ENCODE peak calls at places on chromosomes 1 and 21, in five cellular contexts. S, W, P, Y and F are unnamed samples.

GRCh38 chr1:105874621-105875020 is 1181.9 kb upstream of the PRMT6 start:
- DNase-seq in S (peak; percentile 2), W (no peak), P (no peak), Y (no peak), F (no peak)

GRCh38 chr1:53728702-53729535 is 10.0 kb downstream of the GLIS1 start:
- DNase-seq in S (no peak), W (no peak), P (no peak), Y (no peak), F (no peak)

GRCh38 chr21:39057121-39057520 is 126.1 kb downstream of the PSMG1 start:
- DNase-seq in S (no peak), W (no peak), P (no peak), Y (no peak), F (no peak)

GRCh38 chr1:25473653-25474225 is 43.0 kb downstream of the MACO1 start:
- DNase-seq in S (no peak), W (no peak), P (no peak), Y (no peak), F (no peak)

GRCh38 chr1:110513511-110513910 is 5.5 kb downstream of the KCNA10 start:
- DNase-seq in S (no peak), W (no peak), P (no peak), Y (no peak), F (no peak)

GRCh38 chr1:110221119-110221518 is 11.0 kb downstream of the KCNC4 start:
- DNase-seq in S (no peak), W (no peak), P (no peak), Y (no peak), F (no peak)

GRCh38 chr1:166169182-166169581 is 2.4 kb upstream of the FAM78B start:
- DNase-seq in S (peak; percentile 43), W (no peak), P (no peak), Y (no peak), F (no peak)

GRCh38 chr1:164735315-164736052 is 176.5 kb downstream of the PBX1 start:
- DNase-seq in S (no peak), W (no peak), P (no peak), Y (no peak), F (no peak)

GRCh38 chr1:29774355-29774754 is 538.0 kb downstream of the PTPRU start:
- DNase-seq in S (no peak), W (no peak), P (no peak), Y (no peak), F (no peak)

GRCh38 chr1:218361298-218362065 is 16.3 kb downstream of the TGFB2 start:
- DNase-seq in S (no peak), W (no peak), P (no peak), Y (no peak), F (no peak)

GRCh38 chr1:162838863-162839262 is 22.1 kb downstream of the CCDC190 start:
- DNase-seq in S (no peak), W (no peak), P (no peak), Y (no peak), F (no peak)

GRCh38 chr1:38047603-38048146 is 1.1 kb upstream of the POU3F1 start:
- DNase-seq in S (no peak), W (no peak), P (no peak), Y (no peak), F (no peak)

GRCh38 chr1:246491551-246492053 is 15.5 kb downstream of the SMYD3 start:
- DNase-seq in S (no peak), W (no peak), P (no peak), Y (no peak), F (no peak)

GRCh38 chr21:35475006-35475405 is 425.9 kb upstream of the RUNX1 start:
- DNase-seq in S (no peak), W (no peak), P (no peak), Y (no peak), F (no peak)

GRCh38 chr1:41811978-41812852 is 106.5 kb downstream of the HIVEP3 start:
- DNase-seq in S (peak; percentile 58), W (peak; percentile 44), P (peak; percentile 70), Y (peak; percentile 54), F (no peak)

GRCh38 chr1:236311040-236311439 is 29.3 kb upstream of the ERO1B start:
- DNase-seq in S (no peak), W (no peak), P (no peak), Y (no peak), F (no peak)

GRCh38 chr1:150386546-150387080 is 22.7 kb downstream of the RPRD2 start:
- DNase-seq in S (no peak), W (no peak), P (no peak), Y (no peak), F (no peak)

GRCh38 chr1:24901791-24902470 is 28.1 kb downstream of the RUNX3 start:
- DNase-seq in S (no peak), W (peak; percentile 5), P (peak; percentile 23), Y (no peak), F (no peak)

GRCh38 chr1:6870571-6870970 is 85.3 kb downstream of the CAMTA1 start:
- DNase-seq in S (no peak), W (no peak), P (no peak), Y (no peak), F (no peak)

GRCh38 chr1:54819195-54819536 is 18.0 kb upstream of the TTC22 start:
- DNase-seq in S (no peak), W (no peak), P (no peak), Y (no peak), F (no peak)

GRCh38 chr1:66528580-66528979 is 5.4 kb upstream of the SGIP1 start:
- DNase-seq in S (no peak), W (no peak), P (no peak), Y (no peak), F (no peak)

GRCh38 chr1:62306065-62306464 is 13.2 kb downstream of the KANK4 start:
- DNase-seq in S (no peak), W (no peak), P (no peak), Y (no peak), F (no peak)

GRCh38 chr1:23242414-23242813 is 25.1 kb upstream of the HTR1D start:
- DNase-seq in S (no peak), W (no peak), P (no peak), Y (no peak), F (no peak)

GRCh38 chr21:44686843-44687561 is 5.0 kb upstream of the KRTAP12-1 start:
- DNase-seq in S (no peak), W (no peak), P (no peak), Y (no peak), F (no peak)

GRCh38 chr1:224114787-224115175 is 870 bp downstream of the FBXO28 start:
- DNase-seq in S (no peak), W (no peak), P (no peak), Y (no peak), F (no peak)

DNA sequence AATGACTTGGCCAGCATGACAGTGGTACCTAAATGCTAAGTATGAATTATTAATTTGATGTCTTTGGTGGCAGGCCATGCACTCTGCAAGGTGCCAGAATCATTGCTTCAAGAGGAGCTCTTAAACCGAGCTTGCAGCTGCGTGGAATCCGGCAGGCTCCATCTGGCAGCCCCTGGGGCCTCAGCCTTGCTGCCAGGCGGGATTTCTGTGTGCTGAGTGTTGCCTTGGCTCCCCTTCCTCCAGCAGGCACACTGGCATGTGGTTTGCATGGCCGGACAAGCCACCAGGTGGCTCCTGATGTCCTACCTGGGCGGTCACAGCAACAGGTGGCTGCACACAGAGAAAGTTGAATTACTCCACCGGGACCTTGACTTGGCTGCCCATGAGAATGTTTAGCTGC is 155.4 kb downstream of the URB2 start:
- DNase-seq in S (no peak), W (no peak), P (peak; percentile 71), Y (peak; percentile 10), F (no peak)
- TF ChIP-seq CTCF in S (no peak), W (no peak), P (peak; percentile 52), Y (no peak), F (no peak)

GRCh38 chr1:160834945-160835565 is 27.6 kb downstream of the CD244 start:
- DNase-seq in S (peak; percentile 36), W (peak; percentile 72), P (no peak), Y (no peak), F (no peak)
- TF ChIP-seq CTCF in S (peak; percentile 52), W (peak; percentile 76), P (peak; percentile 82), Y (peak; percentile 75), F (peak; percentile 74)

GRCh38 chr1:197519741-197520334 is 251.8 kb downstream of the CRB1 start:
- DNase-seq in S (peak; percentile 4), W (no peak), P (no peak), Y (no peak), F (no peak)
- TF ChIP-seq CTCF in S (no peak), W (peak; percentile 45), P (peak; percentile 14), Y (peak; percentile 42), F (peak; percentile 80)

GRCh38 chr21:25036775-25037174 is 570.5 kb downstream of the MRPL39 start:
- DNase-seq in S (no peak), W (no peak), P (no peak), Y (no peak), F (no peak)

GRCh38 chr21:25039461-25040380 is 567.6 kb downstream of the MRPL39 start:
- DNase-seq in S (peak; percentile 40), W (no peak), P (no peak), Y (no peak), F (no peak)
- TF ChIP-seq CTCF in S (no peak), W (no peak), P (peak; percentile 41), Y (peak; percentile 36), F (no peak)

GRCh38 chr1:88740784-88741183 is 56.7 kb downstream of the PKN2 start:
- DNase-seq in S (no peak), W (no peak), P (no peak), Y (no peak), F (no peak)

GRCh38 chr1:88741413-88741812 is 57.3 kb downstream of the PKN2 start:
- DNase-seq in S (no peak), W (no peak), P (no peak), Y (no peak), F (no peak)

GRCh38 chr1:88735909-88736308 is 51.8 kb downstream of the PKN2 start:
- DNase-seq in S (no peak), W (no peak), P (no peak), Y (no peak), F (no peak)

GRCh38 chr1:88737338-88737927 is 53.4 kb downstream of the PKN2 start:
- DNase-seq in S (no peak), W (no peak), P (no peak), Y (no peak), F (no peak)

DNA sequence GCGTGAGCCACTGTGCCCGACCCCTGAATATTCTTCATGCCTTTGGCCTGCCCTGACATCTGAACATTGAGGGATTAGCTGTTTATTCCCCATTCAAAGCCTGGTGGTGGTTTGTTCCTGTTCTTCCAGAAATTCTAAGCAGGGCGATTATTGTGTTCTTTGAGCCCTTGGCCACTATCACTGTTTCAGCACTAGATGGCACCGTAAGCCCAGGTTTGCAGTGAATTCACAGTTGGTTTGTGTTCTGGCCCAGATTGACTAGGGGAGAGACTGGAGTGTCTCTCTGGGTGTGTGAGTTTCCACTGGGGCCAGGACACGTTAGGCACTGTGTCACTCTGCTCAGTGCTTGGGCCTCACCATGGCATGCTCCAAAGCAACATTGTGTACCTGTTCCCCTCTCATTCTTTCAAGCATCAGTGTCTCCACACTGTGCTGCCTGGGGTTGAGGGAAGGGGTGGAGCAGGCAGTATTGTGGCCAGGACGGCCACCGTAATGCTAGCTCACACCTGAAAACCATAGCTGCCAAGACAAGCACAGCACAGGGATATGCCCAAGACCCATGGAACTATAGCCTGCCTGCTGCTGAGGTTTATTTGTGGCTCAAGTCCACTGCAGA is 52.7 kb downstream of the PKN2 start:
- DNase-seq in S (no peak), W (no peak), P (no peak), Y (no peak), F (no peak)
- TF ChIP-seq CTCF in S (peak; percentile 42), W (no peak), P (no peak), Y (peak; percentile 55), F (peak; percentile 77)